ENCODE peak calls at places on chromosomes 16 and 17, in ten cellular contexts. H is adrenal gland, M is tibial artery, A is neural progenitor cell, U is A549, N is cardiac fibroblast, B is mucosa of descending colon, C is AG10803, R is OCI-LY7, S is right atrium auricular region. X is an unnamed sample.

GRCh38 chr17:16889088-16889465 is 82.8 kb downstream of the TNFRSF13B start:
- DNase-seq in N (no peak), A (no peak), M (no peak), C (no peak), B (no peak), H (no peak), S (peak), R (no peak), U (no peak), X (no peak)

GRCh38 chr16:74462361-74462760 is 41.1 kb upstream of the CLEC18B start:
- DNase-seq in C (no peak), H (no peak), S (no peak), N (no peak), B (no peak), U (no peak), A (no peak), M (no peak), R (no peak), X (no peak)

GRCh38 chr17:1143573-1143972 is 36.2 kb downstream of the ABR start:
- DNase-seq in S (no peak), U (no peak), B (no peak), A (peak), R (no peak), C (no peak), H (no peak), M (no peak), N (no peak), X (no peak)

GRCh38 chr16:67000384-67001158 is 12.2 kb downstream of the CES4A start:
- DNase-seq in S (peak), B (peak), M (peak), H (peak), R (peak), A (peak), N (no peak), C (no peak), U (no peak), X (peak)

GRCh38 chr17:50640701-50641338 is 6.1 kb downstream of the ABCC3 start:
- DNase-seq in U (peak), A (no peak), N (peak), M (peak), B (no peak), H (peak), S (no peak), C (no peak), R (no peak), X (no peak)

GRCh38 chr17:11719852-11720251 is 121.6 kb downstream of the DNAH9 start:
- DNase-seq in R (no peak), N (no peak), H (no peak), U (no peak), B (no peak), A (no peak), M (no peak), S (no peak), C (no peak), X (no peak)

GRCh38 chr16:86866986-86867722 is 288.8 kb downstream of the FOXL1 start:
- DNase-seq in M (no peak), R (no peak), N (no peak), C (no peak), H (no peak), U (no peak), A (no peak), S (no peak), B (no peak), X (no peak)

GRCh38 chr16:81745704-81746558 is 33.2 kb upstream of the PLCG2 start:
- DNase-seq in N (peak), B (peak), C (peak), A (peak), M (peak), R (peak), H (peak), S (peak), U (peak), X (peak)

GRCh38 chr17:63033142-63033541 is 67.1 kb downstream of the TANC2 start:
- DNase-seq in R (no peak), U (no peak), B (no peak), A (no peak), M (no peak), S (no peak), C (no peak), N (no peak), H (no peak), X (no peak)

GRCh38 chr16:50025544-50025931 is 513 bp downstream of the CNEP1R1 start:
- DNase-seq in B (no peak), U (no peak), R (peak), S (no peak), C (peak), N (peak), A (no peak), M (no peak), H (peak), X (peak)

GRCh38 chr17:7060165-7060890 is 16.4 kb upstream of the SLC16A11 start:
- DNase-seq in S (no peak), M (no peak), U (peak), N (peak), B (no peak), R (no peak), A (no peak), C (no peak), H (no peak), X (no peak)

GRCh38 chr17:336110-337021 is 16.2 kb downstream of the RPH3AL start:
- DNase-seq in A (peak), S (peak), H (peak), B (peak), U (no peak), M (peak), N (no peak), R (no peak), C (no peak), X (no peak)

GRCh38 chr16:68445458-68445857 is 2.9 kb downstream of the SMPD3 start:
- DNase-seq in H (peak), B (peak), R (peak), A (peak), M (no peak), U (peak), N (peak), C (no peak), S (no peak), X (peak)

GRCh38 chr16:35310999-35311398 is 1851.6 kb downstream of the TP53TG3F start:
- DNase-seq in B (no peak), U (no peak), S (no peak), C (no peak), R (no peak), N (no peak), A (no peak), M (no peak), H (no peak), X (no peak)

GRCh38 chr17:3602499-3602898 is 6.7 kb downstream of the TRPV1 start:
- DNase-seq in B (peak), A (peak), M (no peak), C (peak), U (peak), S (no peak), H (peak), R (peak), N (peak), X (peak)

GRCh38 chr17:14052886-14053615 is 16.3 kb upstream of the COX10 start:
- DNase-seq in A (no peak), B (no peak), C (peak), M (no peak), H (no peak), N (peak), U (no peak), R (no peak), S (no peak), X (no peak)

GRCh38 chr17:49952209-49952911 is 16.6 kb upstream of the DLX4 start:
- DNase-seq in R (peak), M (peak), H (peak), A (peak), U (peak), C (peak), S (peak), N (peak), B (peak), X (peak)

GRCh38 chr16:13307861-13308260 is 406.5 kb downstream of the SHISA9 start:
- DNase-seq in M (no peak), S (no peak), C (peak), N (no peak), R (no peak), A (no peak), B (no peak), H (no peak), U (no peak), X (no peak)

GRCh38 chr17:58515286-58515685 is 848 bp upstream of the MTMR4 start:
- DNase-seq in B (no peak), A (no peak), U (no peak), M (no peak), S (no peak), H (no peak), N (no peak), C (no peak), R (no peak), X (no peak)

GRCh38 chr17:47695664-47696376 is 1.9 kb downstream of the TBKBP1 start:
- DNase-seq in M (no peak), C (no peak), H (no peak), B (no peak), S (no peak), N (no peak), R (no peak), U (no peak), A (no peak), X (no peak)

GRCh38 chr17:5705081-5705875 is 121.0 kb upstream of the NLRP1 start:
- DNase-seq in C (peak), H (no peak), B (no peak), A (peak), M (no peak), U (no peak), N (peak), R (peak), S (no peak), X (peak)
- TF ChIP-seq CTCF in C (peak), H (no peak), B (no peak), A (peak), M (no peak), U (peak), N (peak), R (peak), S (no peak), X (peak)

DNA sequence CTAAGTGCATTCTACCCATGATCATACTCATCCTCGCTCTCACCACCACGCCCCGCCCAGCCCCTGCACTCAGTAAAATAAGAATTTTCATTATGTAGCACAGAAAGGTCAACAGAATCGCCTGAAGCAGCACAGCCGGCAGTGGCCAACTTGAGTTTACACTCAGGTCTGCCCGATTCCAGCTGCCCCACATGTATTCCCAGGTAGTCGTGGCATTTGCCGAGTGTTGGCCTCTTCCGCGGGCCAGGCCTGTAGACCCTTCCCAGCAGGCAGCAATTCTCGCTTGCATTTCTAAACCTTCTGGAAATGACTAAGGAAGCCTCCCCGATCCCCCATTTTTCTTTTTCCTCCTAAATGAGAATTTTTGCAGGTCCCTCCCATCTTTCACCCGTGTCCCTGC is 609 bp downstream of the CNGB1 start:
- DNase-seq in R (no peak), M (no peak), A (no peak), B (no peak), N (no peak), H (no peak), S (no peak), U (no peak), C (no peak), X (no peak)
- H3K4me3 ChIP-seq in R (no peak), M (no peak), A (no peak), B (no peak), N (no peak), H (no peak), S (no peak), U (no peak), C (no peak), X (no peak)

GRCh38 chr16:2056681-2057407 is 9.1 kb downstream of the TSC2 start:
- DNase-seq in M (no peak), A (peak), N (no peak), C (peak), U (peak), B (no peak), R (no peak), H (no peak), S (no peak), X (no peak)
- TF ChIP-seq CTCF in M (no peak), A (peak), N (peak), C (peak), U (no peak), B (no peak), R (peak), H (no peak), S (no peak), X (no peak)

GRCh38 chr16:19184823-19185509 is 16.9 kb downstream of the SYT17 start:
- DNase-seq in H (no peak), N (no peak), A (no peak), U (no peak), C (no peak), S (no peak), B (no peak), R (no peak), M (no peak), X (no peak)
- H3K4me3 ChIP-seq in H (no peak), N (no peak), A (no peak), U (no peak), C (no peak), S (no peak), B (no peak), R (no peak), M (no peak), X (no peak)

GRCh38 chr17:30586818-30587595 is 109.8 kb downstream of the GOSR1 start:
- DNase-seq in U (peak), A (no peak), C (peak), B (no peak), M (no peak), S (no peak), H (peak), N (peak), R (no peak), X (peak)

GRCh38 chr17:30590086-30590485 is 112.9 kb downstream of the GOSR1 start:
- DNase-seq in R (no peak), N (no peak), H (no peak), A (no peak), B (no peak), M (no peak), U (no peak), S (no peak), C (no peak), X (no peak)

GRCh38 chr17:30584810-30585209 is 107.6 kb downstream of the GOSR1 start:
- DNase-seq in U (no peak), A (no peak), S (no peak), N (no peak), M (no peak), H (no peak), B (no peak), C (no peak), R (no peak), X (no peak)

GRCh38 chr17:30588798-30589247 is 111.6 kb downstream of the GOSR1 start:
- DNase-seq in B (no peak), H (no peak), U (no peak), A (no peak), S (no peak), N (no peak), R (no peak), C (no peak), M (no peak), X (no peak)

DNA sequence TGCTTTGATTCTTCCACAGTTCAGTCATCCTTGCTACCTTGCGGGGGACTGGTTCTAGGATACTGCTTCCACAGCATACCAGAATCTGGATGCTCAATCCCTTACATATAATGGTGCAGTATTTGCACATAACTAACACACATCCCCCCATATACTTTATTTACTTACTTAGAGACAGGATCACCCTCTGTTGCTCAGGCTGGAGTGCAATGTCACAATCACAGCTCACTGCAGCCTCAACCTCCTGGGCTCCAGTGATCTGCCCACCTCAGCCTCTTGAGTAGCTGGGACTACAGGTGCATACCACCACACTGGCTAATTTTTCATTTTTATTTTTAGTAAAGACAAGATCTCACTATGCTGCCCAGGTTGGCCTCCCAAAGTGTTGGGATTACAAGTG is 112.2 kb downstream of the GOSR1 start:
- DNase-seq in B (no peak), U (no peak), C (no peak), R (no peak), S (no peak), M (no peak), H (no peak), A (no peak), N (no peak), X (no peak)
- TF ChIP-seq CTCF in B (no peak), U (no peak), C (no peak), R (no peak), S (no peak), M (no peak), H (no peak), A (no peak), N (no peak), X (no peak)

GRCh38 chr17:60077672-60078519 is 825 bp downstream of the HEATR6 start:
- DNase-seq in U (no peak), S (no peak), A (peak), M (no peak), R (peak), H (no peak), C (peak), B (no peak), N (peak), X (no peak)

GRCh38 chr17:60075981-60076380 is 2.7 kb downstream of the HEATR6 start:
- DNase-seq in H (no peak), R (no peak), A (no peak), M (no peak), C (no peak), B (no peak), N (no peak), S (no peak), U (no peak), X (no peak)

GRCh38 chr17:60079401-60079861 is 710 bp upstream of the HEATR6 start:
- DNase-seq in H (no peak), R (no peak), S (no peak), U (peak), C (peak), B (no peak), N (peak), M (no peak), A (no peak), X (no peak)

GRCh38 chr17:60076811-60077210 is 1.9 kb downstream of the HEATR6 start:
- DNase-seq in M (no peak), H (no peak), B (no peak), R (no peak), S (no peak), A (no peak), U (no peak), C (no peak), N (no peak), X (no peak)

GRCh38 chr17:60077226-60077625 is 1.5 kb downstream of the HEATR6 start:
- DNase-seq in B (no peak), A (peak), N (no peak), R (no peak), U (no peak), H (no peak), C (no peak), M (no peak), S (no peak), X (no peak)
- H3K4me3 ChIP-seq in B (no peak), A (peak), N (no peak), R (no peak), U (no peak), H (no peak), C (peak), M (no peak), S (no peak), X (no peak)